ENCODE peak calls at places on chromosomes 3 and 15, in ten cellular contexts. B, H, P, Y, I, W, R, L, A and S are unnamed samples.
A peak's percentile ranks its signal among the peaks of the same experiment; 100 is the strongest.

GRCh38 chr3:191087391-191087790 is 111.7 kb upstream of the OSTN start:
- DNase-seq in B (no peak), H (peak; percentile 39), P (no peak), Y (no peak), I (no peak), W (no peak), R (no peak), L (no peak), A (no peak), S (no peak)

GRCh38 chr3:142586803-142587406 is 8.4 kb upstream of the ATR start:
- DNase-seq in B (peak; percentile 85), H (peak; percentile 84), P (peak; percentile 49), Y (peak; percentile 43), I (no peak), W (peak; percentile 80), R (no peak), L (peak; percentile 68), A (no peak), S (peak; percentile 81)

GRCh38 chr3:72270072-72270611 is 485.2 kb upstream of the PROK2 start:
- DNase-seq in B (peak; percentile 96), H (peak; percentile 99), P (no peak), Y (no peak), I (peak; percentile 85), W (peak; percentile 23), R (peak; percentile 80), L (peak; percentile 41), A (peak; percentile 78), S (peak; percentile 58)

GRCh38 chr3:122719273-122719921 is 38.8 kb downstream of the PARP14 start:
- DNase-seq in B (no peak), H (no peak), P (no peak), Y (no peak), I (no peak), W (no peak), R (no peak), L (no peak), A (no peak), S (no peak)

GRCh38 chr3:132231633-132232032 is 85.6 kb upstream of the ACP3 start:
- DNase-seq in B (peak; percentile 64), H (peak; percentile 62), P (no peak), Y (no peak), I (no peak), W (peak; percentile 22), R (no peak), L (peak; percentile 27), A (no peak), S (peak; percentile 57)

GRCh38 chr15:101447561-101448071 is 41.9 kb downstream of the PCSK6 start:
- DNase-seq in B (no peak), H (no peak), P (no peak), Y (no peak), I (no peak), W (no peak), R (no peak), L (no peak), A (no peak), S (no peak)

GRCh38 chr15:76340802-76341365 is 4.3 kb downstream of the ISL2 start:
- DNase-seq in B (no peak), H (no peak), P (peak; percentile 43), Y (peak; percentile 34), I (no peak), W (no peak), R (peak; percentile 53), L (peak; percentile 73), A (no peak), S (peak; percentile 52)

GRCh38 chr3:46768061-46768460 is 50.4 kb upstream of the PRSS50 start:
- DNase-seq in B (no peak), H (no peak), P (no peak), Y (no peak), I (no peak), W (no peak), R (no peak), L (no peak), A (no peak), S (no peak)

GRCh38 chr3:1446531-1446930 is 353.7 kb downstream of the CNTN6 start:
- DNase-seq in B (no peak), H (no peak), P (no peak), Y (no peak), I (no peak), W (no peak), R (no peak), L (no peak), A (no peak), S (no peak)

GRCh38 chr3:127052121-127052561 is 69.2 kb downstream of the PLXNA1 start:
- DNase-seq in B (peak; percentile 11), H (no peak), P (no peak), Y (no peak), I (peak; percentile 86), W (no peak), R (peak; percentile 78), L (peak; percentile 12), A (peak; percentile 80), S (no peak)

GRCh38 chr3:42608586-42608985 is 8.1 kb downstream of the NKTR start:
- DNase-seq in B (peak; percentile 41), H (peak; percentile 40), P (no peak), Y (no peak), I (no peak), W (no peak), R (no peak), L (peak; percentile 24), A (no peak), S (peak; percentile 49)

GRCh38 chr3:21515417-21515816 is 235.6 kb downstream of the ZNF385D start:
- DNase-seq in B (no peak), H (no peak), P (no peak), Y (no peak), I (no peak), W (no peak), R (no peak), L (no peak), A (no peak), S (no peak)

GRCh38 chr3:14524920-14525660 is 15.1 kb downstream of the GRIP2 start:
- DNase-seq in B (no peak), H (no peak), P (no peak), Y (no peak), I (no peak), W (no peak), R (peak; percentile 37), L (no peak), A (no peak), S (no peak)

GRCh38 chr15:80934761-80935221 is 54.8 kb downstream of the MESD start:
- DNase-seq in B (peak; percentile 84), H (peak; percentile 49), P (no peak), Y (no peak), I (no peak), W (no peak), R (no peak), L (no peak), A (no peak), S (peak; percentile 33)

DNA sequence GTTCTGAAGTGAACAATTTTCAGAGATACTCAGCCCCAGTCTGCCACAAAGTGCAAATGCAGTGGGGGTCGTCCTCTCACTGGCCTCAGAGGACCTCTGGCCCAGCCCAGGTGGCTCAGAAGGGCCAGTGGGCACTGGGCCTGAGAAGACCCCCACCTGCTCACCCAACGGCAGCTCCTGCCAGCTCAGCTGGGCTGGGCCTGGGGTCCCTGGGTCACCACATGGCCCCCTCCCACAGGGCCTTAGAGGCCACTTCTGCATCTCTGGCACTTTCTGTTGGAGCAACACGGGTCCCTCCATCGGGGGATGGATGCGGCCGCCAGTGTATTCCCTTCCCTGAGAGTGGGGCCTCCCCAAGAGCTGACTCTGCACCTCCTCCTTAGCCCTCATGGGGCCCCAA is 262.7 kb upstream of the KCNH8 start:
- DNase-seq in B (no peak), H (no peak), P (no peak), Y (no peak), I (no peak), W (no peak), R (no peak), L (no peak), A (no peak), S (no peak)
- H3K4me3 ChIP-seq in B (no peak overlapping the region), H (no peak overlapping the region), P (no peak overlapping the region), Y (no peak overlapping the region), I (no peak overlapping the region), W (no peak overlapping the region), R (no peak overlapping the region), L (no peak overlapping the region), A (no peak overlapping the region), S (no peak overlapping the region)

DNA sequence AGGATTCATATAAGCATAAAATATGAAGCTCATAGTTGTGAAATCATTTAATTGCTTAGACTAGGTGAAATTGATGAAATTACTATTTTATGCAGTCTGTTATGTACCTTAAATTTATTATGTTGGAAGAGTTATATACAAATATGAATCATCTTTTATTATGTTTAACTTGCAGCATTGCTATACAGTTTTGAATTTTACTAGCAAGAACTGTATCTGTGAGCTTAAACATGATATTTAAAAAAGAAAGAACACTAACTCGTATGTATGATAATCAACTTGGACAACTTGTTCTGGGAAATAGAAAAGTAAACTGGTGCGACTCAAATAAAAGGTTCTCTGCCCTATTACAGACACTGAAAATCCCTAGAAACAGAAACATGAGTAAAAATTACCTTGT is 1.8 kb downstream of the STX19 start:
- DNase-seq in B (no peak), H (no peak), P (no peak), Y (no peak), I (no peak), W (no peak), R (no peak), L (no peak), A (no peak), S (no peak)
- H3K4me3 ChIP-seq in B (no peak overlapping the region), H (no peak overlapping the region), P (no peak overlapping the region), Y (no peak overlapping the region), I (no peak overlapping the region), W (no peak overlapping the region), R (peak overlapping the region; percentile 44), L (no peak overlapping the region), A (no peak overlapping the region), S (no peak overlapping the region)

GRCh38 chr3:50268703-50269451 is at the start of gene SEMA3B:
- DNase-seq in B (no peak), H (peak; percentile 71), P (no peak), Y (no peak), I (peak; percentile 66), W (no peak), R (peak; percentile 88), L (no peak), A (peak; percentile 67), S (no peak)
- H3K4me3 ChIP-seq in B (no peak within 1 kb of the TSS), H (peak within 1 kb of the TSS; percentile 46), P (no peak within 1 kb of the TSS), Y (no peak within 1 kb of the TSS), I (peak within 1 kb of the TSS; percentile 72), W (peak within 1 kb of the TSS; percentile 53), R (peak within 1 kb of the TSS; percentile 62), L (no peak within 1 kb of the TSS), A (peak within 1 kb of the TSS; percentile 40), S (no peak within 1 kb of the TSS)

DNA sequence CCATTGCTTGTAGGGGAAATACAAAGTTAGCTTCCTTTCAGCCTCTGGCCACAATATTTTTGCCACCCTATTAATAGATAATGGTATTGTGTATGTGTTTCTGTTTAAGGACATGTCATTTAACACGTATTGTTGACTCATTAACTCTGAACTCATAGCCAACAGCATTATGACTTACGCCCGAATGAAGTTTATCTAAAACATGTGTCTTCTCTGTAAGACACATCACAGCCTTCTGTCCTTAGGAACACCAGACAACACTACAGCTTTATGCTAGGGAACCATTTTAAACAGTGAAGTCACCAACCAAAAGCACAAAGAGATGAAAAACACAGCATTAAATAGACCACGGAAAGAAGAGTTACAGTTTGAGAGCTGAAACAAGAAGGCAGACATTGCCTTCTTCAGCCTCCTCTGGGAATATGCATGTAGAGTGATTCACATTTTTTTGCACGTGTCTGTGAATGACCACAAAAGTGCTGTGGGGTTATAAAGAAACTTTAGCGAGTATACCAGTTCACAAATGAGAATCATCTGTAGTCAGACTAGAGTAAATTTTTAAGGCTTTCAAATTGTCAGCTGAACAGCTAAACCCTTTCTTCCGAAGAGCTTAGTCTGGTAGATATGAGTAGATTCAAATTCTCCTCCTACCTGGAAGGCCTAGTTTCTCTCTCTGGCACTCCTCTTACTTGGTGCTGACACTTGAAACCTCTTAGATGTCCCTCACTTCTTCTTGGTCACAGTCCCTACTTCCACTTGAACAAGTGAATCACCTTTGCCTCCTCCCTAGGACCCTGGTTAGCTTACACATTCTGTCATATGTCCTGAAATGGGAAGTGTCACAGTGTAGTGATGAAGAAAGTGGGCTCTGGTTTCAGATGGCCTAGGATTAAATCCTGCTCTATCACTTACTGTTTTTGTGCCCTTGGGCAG is 32.2 kb downstream of the MCTP2 start:
- DNase-seq in B (no peak), H (peak; percentile 16), P (no peak), Y (no peak), I (no peak), W (no peak), R (no peak), L (no peak), A (no peak), S (no peak)
- H3K4me3 ChIP-seq in B (no peak overlapping the region), H (no peak overlapping the region), P (no peak overlapping the region), Y (no peak overlapping the region), I (no peak overlapping the region), W (no peak overlapping the region), R (no peak overlapping the region), L (no peak overlapping the region), A (no peak overlapping the region), S (no peak overlapping the region)